ENCODE peak calls at places on chromosomes 5 and 9, in eight cellular contexts. One of them, this sample, is unnamed.

GRCh38 chr5:11525020-11525419 is 379.2 kb downstream of the CTNND2 start:
- DNase-seq in progenitor cell of endocrine pancreas: no peak
- DNase-seq in uterus: no peak
- DNase-seq in retinal pigment epithelial cell: no peak
- DNase-seq in tibial artery: no peak
- DNase-seq in CD8-positive, alpha-beta T cell: no peak
- DNase-seq in PC-3: no peak
- DNase-seq in astrocyte of the spinal cord: no peak
- DNase-seq in this sample: no peak

GRCh38 chr5:132103969-132104391 is 30.4 kb downstream of the CSF2 start:
- DNase-seq in uterus: no peak
- DNase-seq in CD8-positive, alpha-beta T cell: no peak
- DNase-seq in progenitor cell of endocrine pancreas: no peak
- DNase-seq in retinal pigment epithelial cell: no peak
- DNase-seq in tibial artery: no peak
- DNase-seq in PC-3: no peak
- DNase-seq in astrocyte of the spinal cord: no peak
- DNase-seq in this sample: no peak

GRCh38 chr9:33375841-33376321 is 26.5 kb downstream of the AQP7 start:
- DNase-seq in astrocyte of the spinal cord: no peak
- DNase-seq in PC-3: no peak
- DNase-seq in tibial artery: no peak
- DNase-seq in progenitor cell of endocrine pancreas: no peak
- DNase-seq in retinal pigment epithelial cell: no peak
- DNase-seq in CD8-positive, alpha-beta T cell: no peak
- DNase-seq in uterus: peak
- DNase-seq in this sample: no peak

GRCh38 chr5:35237580-35238376 is 7.5 kb upstream of the PRLR start:
- DNase-seq in PC-3: no peak
- DNase-seq in progenitor cell of endocrine pancreas: no peak
- DNase-seq in uterus: no peak
- DNase-seq in retinal pigment epithelial cell: no peak
- DNase-seq in tibial artery: no peak
- DNase-seq in CD8-positive, alpha-beta T cell: no peak
- DNase-seq in astrocyte of the spinal cord: no peak
- DNase-seq in this sample: no peak

GRCh38 chr9:133738039-133738805 is at the start of gene SARDH:
- DNase-seq in progenitor cell of endocrine pancreas: no peak
- DNase-seq in astrocyte of the spinal cord: peak
- DNase-seq in CD8-positive, alpha-beta T cell: peak
- DNase-seq in PC-3: peak
- DNase-seq in uterus: peak
- DNase-seq in retinal pigment epithelial cell: no peak
- DNase-seq in tibial artery: peak
- DNase-seq in this sample: peak

GRCh38 chr5:151005975-151006576 is 14.3 kb upstream of the GPX3 start:
- DNase-seq in CD8-positive, alpha-beta T cell: no peak
- DNase-seq in astrocyte of the spinal cord: no peak
- DNase-seq in retinal pigment epithelial cell: peak
- DNase-seq in tibial artery: peak
- DNase-seq in PC-3: no peak
- DNase-seq in progenitor cell of endocrine pancreas: no peak
- DNase-seq in uterus: peak
- DNase-seq in this sample: no peak

GRCh38 chr9:75108571-75108970 is 20.3 kb downstream of the OSTF1 start:
- DNase-seq in retinal pigment epithelial cell: no peak
- DNase-seq in astrocyte of the spinal cord: no peak
- DNase-seq in uterus: peak
- DNase-seq in tibial artery: no peak
- DNase-seq in CD8-positive, alpha-beta T cell: no peak
- DNase-seq in progenitor cell of endocrine pancreas: no peak
- DNase-seq in PC-3: peak
- DNase-seq in this sample: no peak

GRCh38 chr5:143525176-143525575 is 121.7 kb upstream of the NR3C1 start:
- DNase-seq in astrocyte of the spinal cord: no peak
- DNase-seq in CD8-positive, alpha-beta T cell: no peak
- DNase-seq in progenitor cell of endocrine pancreas: no peak
- DNase-seq in PC-3: no peak
- DNase-seq in uterus: no peak
- DNase-seq in retinal pigment epithelial cell: no peak
- DNase-seq in tibial artery: no peak
- DNase-seq in this sample: no peak

GRCh38 chr5:171600736-171601265 is 181.4 kb downstream of the FGF18 start:
- DNase-seq in tibial artery: no peak
- DNase-seq in PC-3: no peak
- DNase-seq in retinal pigment epithelial cell: no peak
- DNase-seq in astrocyte of the spinal cord: no peak
- DNase-seq in CD8-positive, alpha-beta T cell: no peak
- DNase-seq in uterus: no peak
- DNase-seq in progenitor cell of endocrine pancreas: no peak
- DNase-seq in this sample: no peak

GRCh38 chr5:143402464-143403356 is 776 bp downstream of the NR3C1 start:
- DNase-seq in retinal pigment epithelial cell: no peak
- DNase-seq in tibial artery: peak
- DNase-seq in progenitor cell of endocrine pancreas: peak
- DNase-seq in astrocyte of the spinal cord: peak
- DNase-seq in PC-3: peak
- DNase-seq in uterus: peak
- DNase-seq in CD8-positive, alpha-beta T cell: peak
- DNase-seq in this sample: peak

GRCh38 chr5:83494102-83494620 is 22.6 kb downstream of the VCAN start:
- DNase-seq in astrocyte of the spinal cord: no peak
- DNase-seq in tibial artery: no peak
- DNase-seq in CD8-positive, alpha-beta T cell: no peak
- DNase-seq in PC-3: peak
- DNase-seq in retinal pigment epithelial cell: no peak
- DNase-seq in progenitor cell of endocrine pancreas: no peak
- DNase-seq in uterus: no peak
- DNase-seq in this sample: no peak

GRCh38 chr9:36603006-36603405 is 30.3 kb downstream of the MELK start:
- DNase-seq in astrocyte of the spinal cord: peak
- DNase-seq in tibial artery: no peak
- DNase-seq in PC-3: no peak
- DNase-seq in CD8-positive, alpha-beta T cell: no peak
- DNase-seq in progenitor cell of endocrine pancreas: no peak
- DNase-seq in uterus: no peak
- DNase-seq in retinal pigment epithelial cell: no peak
- DNase-seq in this sample: no peak

GRCh38 chr5:158718738-158719505 is 380.8 kb downstream of the EBF1 start:
- DNase-seq in astrocyte of the spinal cord: peak
- DNase-seq in CD8-positive, alpha-beta T cell: no peak
- DNase-seq in tibial artery: no peak
- DNase-seq in uterus: no peak
- DNase-seq in progenitor cell of endocrine pancreas: no peak
- DNase-seq in PC-3: no peak
- DNase-seq in retinal pigment epithelial cell: peak
- DNase-seq in this sample: no peak

GRCh38 chr9:115944166-115944948 is 209.2 kb upstream of the PAPPA start:
- DNase-seq in PC-3: no peak
- DNase-seq in astrocyte of the spinal cord: peak
- DNase-seq in tibial artery: peak
- DNase-seq in retinal pigment epithelial cell: peak
- DNase-seq in progenitor cell of endocrine pancreas: no peak
- DNase-seq in uterus: peak
- DNase-seq in CD8-positive, alpha-beta T cell: no peak
- DNase-seq in this sample: no peak

GRCh38 chr5:9059920-9060691 is 485.8 kb downstream of the SEMA5A start:
- DNase-seq in CD8-positive, alpha-beta T cell: no peak
- DNase-seq in progenitor cell of endocrine pancreas: no peak
- DNase-seq in retinal pigment epithelial cell: peak
- DNase-seq in uterus: no peak
- DNase-seq in tibial artery: no peak
- DNase-seq in astrocyte of the spinal cord: peak
- DNase-seq in PC-3: peak
- DNase-seq in this sample: no peak

GRCh38 chr5:107860044-107860443 is 189.3 kb upstream of the EFNA5 start:
- DNase-seq in uterus: no peak
- DNase-seq in progenitor cell of endocrine pancreas: no peak
- DNase-seq in PC-3: no peak
- DNase-seq in retinal pigment epithelial cell: no peak
- DNase-seq in astrocyte of the spinal cord: no peak
- DNase-seq in CD8-positive, alpha-beta T cell: no peak
- DNase-seq in tibial artery: no peak
- DNase-seq in this sample: no peak

GRCh38 chr9:83069651-83070050 is 6.7 kb upstream of the RASEF start:
- DNase-seq in uterus: no peak
- DNase-seq in progenitor cell of endocrine pancreas: no peak
- DNase-seq in PC-3: no peak
- DNase-seq in astrocyte of the spinal cord: no peak
- DNase-seq in retinal pigment epithelial cell: no peak
- DNase-seq in tibial artery: no peak
- DNase-seq in CD8-positive, alpha-beta T cell: no peak
- DNase-seq in this sample: no peak

GRCh38 chr9:111502506-111502905 is 18.3 kb upstream of the ECPAS start:
- DNase-seq in uterus: no peak
- DNase-seq in CD8-positive, alpha-beta T cell: no peak
- DNase-seq in astrocyte of the spinal cord: no peak
- DNase-seq in tibial artery: no peak
- DNase-seq in retinal pigment epithelial cell: no peak
- DNase-seq in PC-3: no peak
- DNase-seq in progenitor cell of endocrine pancreas: no peak
- DNase-seq in this sample: no peak

GRCh38 chr5:35852084-35852734 is 4.5 kb upstream of the IL7R start:
- DNase-seq in tibial artery: no peak
- DNase-seq in PC-3: peak
- DNase-seq in astrocyte of the spinal cord: no peak
- DNase-seq in uterus: no peak
- DNase-seq in progenitor cell of endocrine pancreas: no peak
- DNase-seq in retinal pigment epithelial cell: no peak
- DNase-seq in CD8-positive, alpha-beta T cell: no peak
- DNase-seq in this sample: no peak

GRCh38 chr9:82605657-82606031 is 457.3 kb downstream of the RASEF start:
- DNase-seq in uterus: no peak
- DNase-seq in CD8-positive, alpha-beta T cell: no peak
- DNase-seq in progenitor cell of endocrine pancreas: no peak
- DNase-seq in PC-3: no peak
- DNase-seq in retinal pigment epithelial cell: no peak
- DNase-seq in tibial artery: no peak
- DNase-seq in astrocyte of the spinal cord: no peak
- DNase-seq in this sample: no peak

GRCh38 chr5:133919148-133920136 is 49.0 kb downstream of the C5orf15 start:
- DNase-seq in CD8-positive, alpha-beta T cell: no peak
- DNase-seq in PC-3: no peak
- DNase-seq in retinal pigment epithelial cell: no peak
- DNase-seq in progenitor cell of endocrine pancreas: no peak
- DNase-seq in astrocyte of the spinal cord: no peak
- DNase-seq in uterus: no peak
- DNase-seq in tibial artery: no peak
- DNase-seq in this sample: no peak
- TF ChIP-seq CTCF in CD8-positive, alpha-beta T cell: no peak
- TF ChIP-seq CTCF in PC-3: peak
- TF ChIP-seq CTCF in retinal pigment epithelial cell: peak
- TF ChIP-seq CTCF in progenitor cell of endocrine pancreas: no peak
- TF ChIP-seq CTCF in astrocyte of the spinal cord: no peak
- TF ChIP-seq CTCF in uterus: no peak
- TF ChIP-seq CTCF in tibial artery: no peak
- TF ChIP-seq CTCF in this sample: no peak

GRCh38 chr5:61327761-61328753 is 4.0 kb upstream of the ZSWIM6 start:
- DNase-seq in uterus: no peak
- DNase-seq in astrocyte of the spinal cord: peak
- DNase-seq in tibial artery: no peak
- DNase-seq in progenitor cell of endocrine pancreas: no peak
- DNase-seq in retinal pigment epithelial cell: no peak
- DNase-seq in PC-3: peak
- DNase-seq in CD8-positive, alpha-beta T cell: no peak
- DNase-seq in this sample: no peak
- TF ChIP-seq CTCF in uterus: no peak
- TF ChIP-seq CTCF in astrocyte of the spinal cord: no peak
- TF ChIP-seq CTCF in tibial artery: no peak
- TF ChIP-seq CTCF in progenitor cell of endocrine pancreas: no peak
- TF ChIP-seq CTCF in retinal pigment epithelial cell: peak
- TF ChIP-seq CTCF in PC-3: no peak
- TF ChIP-seq CTCF in CD8-positive, alpha-beta T cell: no peak
- TF ChIP-seq CTCF in this sample: no peak

DNA sequence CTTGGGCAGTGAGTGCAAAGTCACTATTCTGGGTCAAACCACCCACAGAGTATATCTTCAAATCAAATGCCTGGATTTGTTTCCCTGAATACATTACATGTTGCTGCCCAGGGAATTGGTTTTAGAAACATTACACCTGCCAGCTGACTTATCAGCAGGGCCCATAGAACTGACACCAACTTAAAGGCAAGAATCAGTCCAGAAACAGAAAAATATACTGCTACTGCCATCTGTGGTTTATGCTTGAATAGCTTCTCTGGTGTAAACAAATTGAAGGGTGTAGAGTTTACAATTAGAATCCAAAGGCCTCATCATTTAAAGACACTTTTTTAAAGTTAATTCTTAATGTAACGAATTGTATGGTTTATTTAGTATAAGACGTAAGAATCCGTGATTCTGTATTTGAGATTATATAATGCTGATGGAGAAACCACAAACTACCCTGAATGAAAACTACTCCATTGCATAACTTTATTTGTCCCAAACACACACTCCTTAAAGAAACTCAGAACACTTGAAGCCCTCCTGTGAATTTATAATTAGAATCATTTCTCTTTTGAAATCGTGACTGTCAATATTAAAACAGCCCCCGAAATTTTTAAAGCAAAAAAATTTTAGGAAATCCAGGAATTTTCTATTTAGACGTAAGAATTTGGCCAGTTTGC is 6.2 kb downstream of the NR6A1 start:
- DNase-seq in progenitor cell of endocrine pancreas: no peak
- DNase-seq in tibial artery: no peak
- DNase-seq in astrocyte of the spinal cord: no peak
- DNase-seq in PC-3: peak
- DNase-seq in uterus: no peak
- DNase-seq in retinal pigment epithelial cell: no peak
- DNase-seq in CD8-positive, alpha-beta T cell: no peak
- DNase-seq in this sample: no peak
- TF ChIP-seq CTCF in progenitor cell of endocrine pancreas: peak
- TF ChIP-seq CTCF in tibial artery: no peak
- TF ChIP-seq CTCF in astrocyte of the spinal cord: peak
- TF ChIP-seq CTCF in PC-3: peak
- TF ChIP-seq CTCF in uterus: no peak
- TF ChIP-seq CTCF in retinal pigment epithelial cell: peak
- TF ChIP-seq CTCF in CD8-positive, alpha-beta T cell: no peak
- TF ChIP-seq CTCF in this sample: no peak

GRCh38 chr9:93276973-93277372 is 93.0 kb downstream of the WNK2 start:
- DNase-seq in astrocyte of the spinal cord: no peak
- DNase-seq in CD8-positive, alpha-beta T cell: no peak
- DNase-seq in PC-3: peak
- DNase-seq in progenitor cell of endocrine pancreas: no peak
- DNase-seq in uterus: no peak
- DNase-seq in tibial artery: no peak
- DNase-seq in retinal pigment epithelial cell: no peak
- DNase-seq in this sample: no peak
- TF ChIP-seq CTCF in astrocyte of the spinal cord: no peak
- TF ChIP-seq CTCF in CD8-positive, alpha-beta T cell: no peak
- TF ChIP-seq CTCF in PC-3: peak
- TF ChIP-seq CTCF in progenitor cell of endocrine pancreas: no peak
- TF ChIP-seq CTCF in uterus: no peak
- TF ChIP-seq CTCF in tibial artery: no peak
- TF ChIP-seq CTCF in retinal pigment epithelial cell: no peak
- TF ChIP-seq CTCF in this sample: no peak

This sample was measured in activated B cell treated with CpG ODN at 0.5 μM for 24 hours.